ENCODE peak calls at places on chromosomes 4 and X, in seven cellular contexts. One of them, this sample, is unnamed.

GRCh38 chrX:1578511-1579173 is 12.8 kb upstream of the AKAP17A start:
- DNase-seq in right cardiac atrium: no peak
- DNase-seq in pancreas: no peak
- DNase-seq in lower lobe of right lung: no peak
- DNase-seq in transverse colon: no peak
- DNase-seq in dorsolateral prefrontal cortex: no peak
- DNase-seq in GM23248: no peak
- DNase-seq in this sample: no peak

GRCh38 chrX:102517331-102517730 is 792 bp upstream of the TMSB15A start:
- DNase-seq in pancreas: no peak
- DNase-seq in GM23248: peak; percentile 39
- DNase-seq in transverse colon: no peak
- DNase-seq in lower lobe of right lung: no peak
- DNase-seq in dorsolateral prefrontal cortex: no peak
- DNase-seq in right cardiac atrium: no peak
- DNase-seq in this sample: no peak

GRCh38 chrX:139106111-139106510 is 394.6 kb upstream of the FGF13 start:
- DNase-seq in dorsolateral prefrontal cortex: no peak
- DNase-seq in right cardiac atrium: no peak
- DNase-seq in transverse colon: no peak
- DNase-seq in pancreas: no peak
- DNase-seq in GM23248: peak; percentile 78
- DNase-seq in lower lobe of right lung: no peak
- DNase-seq in this sample: no peak

GRCh38 chr4:168615294-168615693 is 118.4 kb downstream of the PALLD start:
- DNase-seq in dorsolateral prefrontal cortex: no peak
- DNase-seq in transverse colon: no peak
- DNase-seq in right cardiac atrium: no peak
- DNase-seq in lower lobe of right lung: no peak
- DNase-seq in pancreas: no peak
- DNase-seq in GM23248: peak; percentile 87
- DNase-seq in this sample: no peak

GRCh38 chr4:31220921-31221320 is 500.8 kb downstream of the PCDH7 start:
- DNase-seq in pancreas: no peak
- DNase-seq in right cardiac atrium: no peak
- DNase-seq in dorsolateral prefrontal cortex: no peak
- DNase-seq in lower lobe of right lung: no peak
- DNase-seq in GM23248: no peak
- DNase-seq in transverse colon: no peak
- DNase-seq in this sample: no peak

GRCh38 chr4:16224264-16224663 is 2.0 kb downstream of the TAPT1 start:
- DNase-seq in transverse colon: no peak
- DNase-seq in dorsolateral prefrontal cortex: no peak
- DNase-seq in pancreas: no peak
- DNase-seq in lower lobe of right lung: no peak
- DNase-seq in GM23248: no peak
- DNase-seq in right cardiac atrium: no peak
- DNase-seq in this sample: no peak

GRCh38 chrX:23195097-23195496 is 139.6 kb upstream of the PTCHD1 start:
- DNase-seq in right cardiac atrium: no peak
- DNase-seq in lower lobe of right lung: no peak
- DNase-seq in dorsolateral prefrontal cortex: no peak
- DNase-seq in GM23248: no peak
- DNase-seq in pancreas: no peak
- DNase-seq in transverse colon: no peak
- DNase-seq in this sample: no peak

GRCh38 chr4:142407569-142407968 is 438.5 kb downstream of the INPP4B start:
- DNase-seq in transverse colon: no peak
- DNase-seq in right cardiac atrium: no peak
- DNase-seq in GM23248: peak; percentile 59
- DNase-seq in dorsolateral prefrontal cortex: no peak
- DNase-seq in pancreas: no peak
- DNase-seq in lower lobe of right lung: no peak
- DNase-seq in this sample: no peak

GRCh38 chrX:154990496-154990895 is 32.0 kb downstream of the F8 start:
- DNase-seq in lower lobe of right lung: no peak
- DNase-seq in GM23248: no peak
- DNase-seq in pancreas: no peak
- DNase-seq in dorsolateral prefrontal cortex: no peak
- DNase-seq in transverse colon: no peak
- DNase-seq in right cardiac atrium: no peak
- DNase-seq in this sample: no peak

GRCh38 chrX:101550362-101550761 is at the start of gene ARMCX1:
- DNase-seq in dorsolateral prefrontal cortex: peak; percentile 83
- DNase-seq in GM23248: peak; percentile 84
- DNase-seq in transverse colon: peak; percentile 57
- DNase-seq in right cardiac atrium: peak; percentile 90
- DNase-seq in lower lobe of right lung: peak; percentile 74
- DNase-seq in pancreas: peak; percentile 61
- DNase-seq in this sample: peak; percentile 36

GRCh38 chrX:13266641-13267420 is 53.0 kb downstream of the ATXN3L start:
- DNase-seq in lower lobe of right lung: no peak
- DNase-seq in GM23248: peak; percentile 46
- DNase-seq in pancreas: no peak
- DNase-seq in right cardiac atrium: no peak
- DNase-seq in dorsolateral prefrontal cortex: no peak
- DNase-seq in transverse colon: no peak
- DNase-seq in this sample: no peak

GRCh38 chr4:17066972-17067371 is 168.5 kb upstream of the LDB2 start:
- DNase-seq in transverse colon: no peak
- DNase-seq in GM23248: peak; percentile 97
- DNase-seq in pancreas: no peak
- DNase-seq in right cardiac atrium: no peak
- DNase-seq in lower lobe of right lung: no peak
- DNase-seq in dorsolateral prefrontal cortex: no peak
- DNase-seq in this sample: no peak

GRCh38 chrX:40047485-40047884 is 50.3 kb downstream of the BCOR start:
- DNase-seq in dorsolateral prefrontal cortex: no peak
- DNase-seq in lower lobe of right lung: no peak
- DNase-seq in transverse colon: no peak
- DNase-seq in GM23248: no peak
- DNase-seq in right cardiac atrium: no peak
- DNase-seq in pancreas: no peak
- DNase-seq in this sample: no peak

GRCh38 chr4:7753931-7754465 is 185.7 kb downstream of the AFAP1 start:
- DNase-seq in lower lobe of right lung: no peak
- DNase-seq in pancreas: no peak
- DNase-seq in dorsolateral prefrontal cortex: no peak
- DNase-seq in right cardiac atrium: peak; percentile 0
- DNase-seq in transverse colon: no peak
- DNase-seq in GM23248: no peak
- DNase-seq in this sample: no peak

GRCh38 chr4:126611900-126612299 is 1020.9 kb upstream of the INTU start:
- DNase-seq in transverse colon: no peak
- DNase-seq in GM23248: peak; percentile 81
- DNase-seq in right cardiac atrium: no peak
- DNase-seq in lower lobe of right lung: no peak
- DNase-seq in dorsolateral prefrontal cortex: no peak
- DNase-seq in pancreas: no peak
- DNase-seq in this sample: no peak

GRCh38 chrX:49071877-49072711 is 1.7 kb downstream of the PRAF2 start:
- DNase-seq in GM23248: peak; percentile 48
- DNase-seq in right cardiac atrium: peak; percentile 93
- DNase-seq in transverse colon: peak; percentile 55
- DNase-seq in lower lobe of right lung: peak; percentile 85
- DNase-seq in pancreas: no peak
- DNase-seq in dorsolateral prefrontal cortex: peak; percentile 76
- DNase-seq in this sample: peak; percentile 8

GRCh38 chrX:11190745-11191510 is 79.8 kb downstream of the HCCS start:
- DNase-seq in pancreas: peak; percentile 24
- DNase-seq in dorsolateral prefrontal cortex: no peak
- DNase-seq in GM23248: no peak
- DNase-seq in lower lobe of right lung: no peak
- DNase-seq in transverse colon: peak; percentile 48
- DNase-seq in right cardiac atrium: no peak
- DNase-seq in this sample: no peak

GRCh38 chr4:101419324-101420135 is 72.2 kb upstream of the PPP3CA start:
- DNase-seq in lower lobe of right lung: no peak
- DNase-seq in GM23248: no peak
- DNase-seq in pancreas: peak; percentile 15
- DNase-seq in transverse colon: peak; percentile 16
- DNase-seq in dorsolateral prefrontal cortex: no peak
- DNase-seq in right cardiac atrium: no peak
- DNase-seq in this sample: no peak

GRCh38 chrX:2703991-2704369 is 12.9 kb downstream of the CD99 start:
- DNase-seq in pancreas: no peak
- DNase-seq in right cardiac atrium: no peak
- DNase-seq in GM23248: peak; percentile 73
- DNase-seq in lower lobe of right lung: no peak
- DNase-seq in transverse colon: peak; percentile 55
- DNase-seq in dorsolateral prefrontal cortex: no peak
- DNase-seq in this sample: no peak

GRCh38 chrX:148700021-148700420 is 199.6 kb downstream of the AFF2 start:
- DNase-seq in GM23248: no peak
- DNase-seq in lower lobe of right lung: no peak
- DNase-seq in pancreas: no peak
- DNase-seq in dorsolateral prefrontal cortex: no peak
- DNase-seq in right cardiac atrium: no peak
- DNase-seq in transverse colon: no peak
- DNase-seq in this sample: no peak

GRCh38 chr4:140653718-140654515 is 85.2 kb upstream of the UCP1 start:
- DNase-seq in GM23248: peak; percentile 34
- DNase-seq in transverse colon: no peak
- DNase-seq in right cardiac atrium: no peak
- DNase-seq in dorsolateral prefrontal cortex: no peak
- DNase-seq in lower lobe of right lung: no peak
- DNase-seq in pancreas: no peak
- DNase-seq in this sample: no peak

GRCh38 chr4:75308049-75308448 is 206.2 kb downstream of the RCHY1 start:
- DNase-seq in pancreas: no peak
- DNase-seq in transverse colon: no peak
- DNase-seq in dorsolateral prefrontal cortex: no peak
- DNase-seq in right cardiac atrium: no peak
- DNase-seq in lower lobe of right lung: no peak
- DNase-seq in GM23248: no peak
- DNase-seq in this sample: no peak

GRCh38 chrX:2220296-2220695 is 280.5 kb downstream of the DHRSX start:
- DNase-seq in lower lobe of right lung: no peak
- DNase-seq in pancreas: no peak
- DNase-seq in transverse colon: no peak
- DNase-seq in dorsolateral prefrontal cortex: no peak
- DNase-seq in right cardiac atrium: no peak
- DNase-seq in GM23248: no peak
- DNase-seq in this sample: no peak

GRCh38 chr4:91285485-91285884 is 1018.3 kb upstream of the GRID2 start:
- DNase-seq in GM23248: no peak
- DNase-seq in lower lobe of right lung: no peak
- DNase-seq in pancreas: no peak
- DNase-seq in transverse colon: no peak
- DNase-seq in right cardiac atrium: no peak
- DNase-seq in dorsolateral prefrontal cortex: no peak
- DNase-seq in this sample: no peak

DNA sequence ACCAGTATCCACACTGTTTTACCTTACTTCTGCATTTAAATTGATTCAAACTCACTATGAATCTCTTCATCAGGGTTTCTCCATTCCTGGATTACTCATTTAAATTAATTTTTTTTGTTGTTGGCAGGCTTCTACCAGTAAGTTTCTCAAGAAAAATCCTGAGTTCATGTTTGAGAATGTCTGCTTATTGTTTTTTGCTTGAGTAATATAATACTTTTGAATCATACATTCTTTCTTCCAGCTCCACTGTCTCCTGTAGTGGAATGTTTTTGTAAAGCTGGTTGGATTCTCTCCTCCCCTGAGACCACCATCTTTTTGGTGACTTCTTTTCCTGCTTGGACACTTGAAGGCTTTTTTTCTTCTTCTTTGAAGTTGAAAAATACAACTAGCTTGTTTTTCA is 4.3 kb upstream of the MID1IP1 start:
- DNase-seq in pancreas: no peak
- DNase-seq in transverse colon: no peak
- DNase-seq in GM23248: peak; percentile 73
- DNase-seq in lower lobe of right lung: no peak
- DNase-seq in right cardiac atrium: no peak
- DNase-seq in dorsolateral prefrontal cortex: no peak
- DNase-seq in this sample: no peak
- H3K27ac ChIP-seq in pancreas: no peak overlapping the region
- H3K27ac ChIP-seq in transverse colon: no peak overlapping the region
- H3K27ac ChIP-seq in GM23248: peak overlapping the region; percentile 59
- H3K27ac ChIP-seq in lower lobe of right lung: no peak overlapping the region
- H3K27ac ChIP-seq in right cardiac atrium: no peak overlapping the region
- H3K27ac ChIP-seq in dorsolateral prefrontal cortex: no peak overlapping the region
- H3K27ac ChIP-seq in this sample: no peak overlapping the region

DNA sequence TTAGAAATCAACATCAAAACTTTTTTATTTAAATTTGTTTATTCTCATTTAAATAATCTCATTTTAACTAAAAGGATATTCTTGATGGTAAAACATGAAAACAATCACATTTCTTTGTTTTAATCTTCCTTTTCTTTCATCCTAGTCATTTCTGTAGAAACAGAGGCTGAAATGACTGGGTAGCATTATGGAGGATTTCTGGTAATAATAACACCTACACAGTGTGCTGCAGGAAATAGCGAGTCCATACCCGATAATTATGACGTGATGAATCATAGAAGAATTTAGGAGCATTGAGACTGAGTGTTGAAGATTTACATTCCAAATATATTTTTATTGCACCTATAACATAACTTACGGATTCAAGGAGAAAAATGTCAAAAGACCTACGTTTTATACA is 31.4 kb upstream of the BBS12 start:
- DNase-seq in transverse colon: no peak
- DNase-seq in GM23248: peak; percentile 12
- DNase-seq in right cardiac atrium: no peak
- DNase-seq in dorsolateral prefrontal cortex: no peak
- DNase-seq in pancreas: no peak
- DNase-seq in lower lobe of right lung: no peak
- DNase-seq in this sample: no peak
- H3K27ac ChIP-seq in transverse colon: no peak overlapping the region
- H3K27ac ChIP-seq in GM23248: no peak overlapping the region
- H3K27ac ChIP-seq in right cardiac atrium: no peak overlapping the region
- H3K27ac ChIP-seq in dorsolateral prefrontal cortex: no peak overlapping the region
- H3K27ac ChIP-seq in pancreas: no peak overlapping the region
- H3K27ac ChIP-seq in lower lobe of right lung: no peak overlapping the region
- H3K27ac ChIP-seq in this sample: no peak overlapping the region

DNA sequence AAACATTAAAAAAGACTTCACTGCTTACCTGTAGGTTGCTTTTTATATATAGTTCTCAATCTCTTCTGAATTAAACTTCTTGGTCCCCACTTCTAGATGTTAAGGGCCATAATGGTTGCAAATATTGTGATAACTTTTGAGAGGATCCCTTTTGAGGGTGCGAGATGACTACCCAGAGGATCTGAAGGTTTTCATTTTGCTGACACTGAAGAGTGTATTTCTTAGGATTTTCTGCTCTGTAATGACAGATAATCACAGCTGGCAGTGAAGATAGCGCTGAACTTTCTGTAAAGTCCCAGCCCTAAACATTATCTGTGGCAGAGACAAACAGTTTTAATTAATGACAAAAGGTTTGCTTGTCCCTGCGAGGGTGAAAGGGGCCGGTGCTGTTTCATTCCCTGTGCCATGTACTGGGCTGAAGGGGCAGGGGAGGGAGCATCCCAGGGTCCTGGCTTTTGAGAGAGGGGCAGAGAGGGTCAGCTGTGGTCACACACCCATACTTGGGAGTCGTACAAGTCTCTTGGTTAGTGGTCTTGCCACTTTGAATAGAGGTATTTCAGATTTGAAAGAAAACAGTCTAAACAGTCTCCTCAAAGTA is 22.2 kb downstream of the CLCN4 start:
- DNase-seq in transverse colon: no peak
- DNase-seq in lower lobe of right lung: no peak
- DNase-seq in GM23248: no peak
- DNase-seq in dorsolateral prefrontal cortex: no peak
- DNase-seq in pancreas: no peak
- DNase-seq in right cardiac atrium: no peak
- DNase-seq in this sample: no peak
- H3K27ac ChIP-seq in transverse colon: no peak overlapping the region
- H3K27ac ChIP-seq in lower lobe of right lung: no peak overlapping the region
- H3K27ac ChIP-seq in GM23248: no peak overlapping the region
- H3K27ac ChIP-seq in dorsolateral prefrontal cortex: no peak overlapping the region
- H3K27ac ChIP-seq in pancreas: no peak overlapping the region
- H3K27ac ChIP-seq in right cardiac atrium: no peak overlapping the region
- H3K27ac ChIP-seq in this sample: no peak overlapping the region

GRCh38 chr4:41146196-41146595 is 68.1 kb downstream of the APBB2 start:
- DNase-seq in dorsolateral prefrontal cortex: no peak
- DNase-seq in right cardiac atrium: no peak
- DNase-seq in lower lobe of right lung: no peak
- DNase-seq in pancreas: no peak
- DNase-seq in transverse colon: no peak
- DNase-seq in GM23248: peak; percentile 36
- DNase-seq in this sample: no peak
- H3K27ac ChIP-seq in dorsolateral prefrontal cortex: peak overlapping the region; percentile 95
- H3K27ac ChIP-seq in right cardiac atrium: peak overlapping the region; percentile 33
- H3K27ac ChIP-seq in lower lobe of right lung: peak overlapping the region; percentile 82
- H3K27ac ChIP-seq in pancreas: no peak overlapping the region
- H3K27ac ChIP-seq in transverse colon: no peak overlapping the region
- H3K27ac ChIP-seq in GM23248: peak overlapping the region; percentile 84
- H3K27ac ChIP-seq in this sample: peak overlapping the region; percentile 90